ENCODE peak calls at places on chromosomes 13 and 19, in seven cellular contexts. P, X, H, A, G, Q and S are unnamed samples.
A peak's percentile ranks its signal among the peaks of the same experiment; 100 is the strongest.

GRCh38 chr13:111540486-111540885 is 220.0 kb downstream of the TEX29 start:
- DNase-seq in P (no peak), X (no peak), H (no peak), A (no peak), G (no peak), Q (no peak), S (no peak)

GRCh38 chr13:101639711-101640110 is 187.2 kb downstream of the ITGBL1 start:
- DNase-seq in P (no peak), X (no peak), H (no peak), A (no peak), G (no peak), Q (no peak), S (no peak)

GRCh38 chr19:8578642-8579265 is 1.5 kb upstream of the MYO1F start:
- DNase-seq in P (peak; percentile 91), X (peak; percentile 79), H (peak; percentile 56), A (peak; percentile 86), G (peak; percentile 81), Q (peak; percentile 79), S (peak; percentile 96)

GRCh38 chr19:38841787-38842438 is 7.9 kb downstream of the HNRNPL start:
- DNase-seq in P (no peak), X (peak; percentile 81), H (no peak), A (no peak), G (no peak), Q (no peak), S (no peak)

GRCh38 chr19:44608391-44608821 is 5.0 kb upstream of the IGSF23 start:
- DNase-seq in P (no peak), X (no peak), H (no peak), A (no peak), G (no peak), Q (no peak), S (no peak)

GRCh38 chr19:17495639-17496265 is 15.7 kb upstream of the PGLS start:
- DNase-seq in P (no peak), X (no peak), H (no peak), A (no peak), G (no peak), Q (no peak), S (no peak)

GRCh38 chr13:112984501-112984900 is 15.5 kb downstream of the MCF2L start:
- DNase-seq in P (no peak), X (no peak), H (no peak), A (no peak), G (no peak), Q (no peak), S (no peak)

GRCh38 chr13:113998781-113999617 is 25.1 kb upstream of the C13orf46 start:
- DNase-seq in P (peak; percentile 65), X (no peak), H (no peak), A (peak; percentile 43), G (no peak), Q (no peak), S (no peak)

GRCh38 chr19:31181535-31181934 is 167.7 kb downstream of the TSHZ3 start:
- DNase-seq in P (no peak), X (no peak), H (no peak), A (no peak), G (no peak), Q (peak; percentile 19), S (no peak)

GRCh38 chr13:110419391-110419791 is 112.3 kb downstream of the COL4A2 start:
- DNase-seq in P (no peak), X (no peak), H (no peak), A (no peak), G (no peak), Q (no peak), S (no peak)

GRCh38 chr13:54361460-54361859 is 1332.8 kb downstream of the OLFM4 start:
- DNase-seq in P (no peak), X (no peak), H (no peak), A (no peak), G (no peak), Q (no peak), S (no peak)

GRCh38 chr19:45976180-45976579 is 2.5 kb upstream of the NOVA2 start:
- DNase-seq in P (no peak), X (no peak), H (no peak), A (no peak), G (no peak), Q (no peak), S (no peak)

GRCh38 chr13:42384265-42384664 is 112.3 kb downstream of the AKAP11 start:
- DNase-seq in P (no peak), X (no peak), H (no peak), A (no peak), G (no peak), Q (no peak), S (no peak)

GRCh38 chr13:43780666-43781065 is 6.1 kb downstream of the ENOX1 start:
- DNase-seq in P (no peak), X (no peak), H (no peak), A (no peak), G (no peak), Q (no peak), S (no peak)

GRCh38 chr19:35165200-35166058 is 10.9 kb downstream of the FXYD5 start:
- DNase-seq in P (no peak), X (no peak), H (no peak), A (no peak), G (no peak), Q (no peak), S (no peak)

GRCh38 chr19:4567584-4568071 is 8.1 kb upstream of the SEMA6B start:
- DNase-seq in P (peak; percentile 87), X (peak; percentile 42), H (peak; percentile 32), A (peak; percentile 87), G (peak; percentile 79), Q (peak; percentile 51), S (peak; percentile 99)

GRCh38 chr19:42199440-42200115 is 17.9 kb downstream of the DEDD2 start:
- DNase-seq in P (peak; percentile 76), X (peak; percentile 57), H (no peak), A (peak; percentile 79), G (no peak), Q (peak; percentile 70), S (no peak)

GRCh38 chr19:8192227-8192820 is 16.8 kb upstream of the CERS4 start:
- DNase-seq in P (no peak), X (no peak), H (no peak), A (no peak), G (no peak), Q (no peak), S (no peak)

GRCh38 chr19:40493778-40494177 is 27.0 kb downstream of the SPTBN4 start:
- DNase-seq in P (no peak), X (no peak), H (no peak), A (no peak), G (no peak), Q (no peak), S (no peak)

GRCh38 chr19:57282011-57282636 is 1.8 kb downstream of the ZNF460 start:
- DNase-seq in P (no peak), X (no peak), H (no peak), A (no peak), G (no peak), Q (no peak), S (no peak)

GRCh38 chr19:19422156-19422555 is 16.7 kb downstream of the GATAD2A start:
- DNase-seq in P (peak; percentile 51), X (no peak), H (no peak), A (no peak), G (no peak), Q (no peak), S (no peak)

GRCh38 chr13:50244913-50245574 is 229.8 kb downstream of the KCNRG start:
- DNase-seq in P (no peak), X (no peak), H (no peak), A (no peak), G (peak; percentile 82), Q (peak; percentile 50), S (no peak)

GRCh38 chr13:71005919-71006318 is 861.1 kb downstream of the DACH1 start:
- DNase-seq in P (no peak), X (no peak), H (no peak), A (no peak), G (no peak), Q (no peak), S (no peak)

GRCh38 chr19:44553478-44554171 is 24.1 kb upstream of the CEACAM20 start:
- DNase-seq in P (no peak), X (no peak), H (no peak), A (no peak), G (no peak), Q (peak; percentile 9), S (no peak)

GRCh38 chr13:102317593-102317992 is 84.3 kb downstream of the FGF14 start:
- DNase-seq in P (peak; percentile 91), X (no peak), H (no peak), A (peak; percentile 83), G (peak; percentile 11), Q (peak; percentile 70), S (no peak)

GRCh38 chr19:17687857-17688784 is at the start of gene UNC13A:
- DNase-seq in P (peak; percentile 90), X (peak; percentile 28), H (no peak), A (peak; percentile 73), G (peak; percentile 87), Q (no peak), S (no peak)

GRCh38 chr13:108070925-108071324 is 144.4 kb downstream of the LIG4 start:
- DNase-seq in P (no peak), X (no peak), H (no peak), A (no peak), G (no peak), Q (no peak), S (no peak)

GRCh38 chr13:28394422-28394821 is 100.5 kb downstream of the FLT1 start:
- DNase-seq in P (no peak), X (no peak), H (no peak), A (no peak), G (no peak), Q (no peak), S (no peak)

GRCh38 chr13:87674143-87674772 is 3.1 kb downstream of the SLITRK5 start:
- DNase-seq in P (no peak), X (no peak), H (no peak), A (no peak), G (no peak), Q (no peak), S (no peak)